ENCODE peak calls at places on chromosome 15, in nine cellular contexts. One of them, this sample, is unnamed.

GRCh38 chr15:91426412-91426811 is 326.4 kb downstream of the SV2B start:
- DNase-seq in activated T-helper 1 cell treated with Interleukin-2 at 50 U/mL for 16 hours: no peak
- DNase-seq in stimulated activated CD4-positive, alpha-beta T cell treated with anti-CD3 and anti-CD28 coated beads, Interleukin-4, amount 100 ng/mL, for 1 hour: no peak
- DNase-seq in effector CD4-positive, alpha-beta T cell: no peak
- DNase-seq in MM.1S: no peak
- DNase-seq in frontal cortex: no peak
- DNase-seq in uterus: no peak
- DNase-seq in stimulated activated effector memory CD8-positive, alpha-beta T cell treated with anti-CD3 and anti-CD28 coated beads, Interleukin-12 subunit alpha, Interleukin-12 subunit beta, amount 100 ng/mL, for 72 hours: peak; percentile 52
- DNase-seq in neural crest cell: no peak
- DNase-seq in this sample: no peak

GRCh38 chr15:91787198-91787597 is 66.3 kb upstream of the SLCO3A1 start:
- DNase-seq in stimulated activated CD4-positive, alpha-beta T cell treated with anti-CD3 and anti-CD28 coated beads, Interleukin-4, amount 100 ng/mL, for 1 hour: no peak
- DNase-seq in stimulated activated effector memory CD8-positive, alpha-beta T cell treated with anti-CD3 and anti-CD28 coated beads, Interleukin-12 subunit alpha, Interleukin-12 subunit beta, amount 100 ng/mL, for 72 hours: no peak
- DNase-seq in effector CD4-positive, alpha-beta T cell: no peak
- DNase-seq in activated T-helper 1 cell treated with Interleukin-2 at 50 U/mL for 16 hours: no peak
- DNase-seq in MM.1S: no peak
- DNase-seq in uterus: no peak
- DNase-seq in neural crest cell: no peak
- DNase-seq in frontal cortex: no peak
- DNase-seq in this sample: no peak

GRCh38 chr15:89367485-89368451 is 33.1 kb upstream of the POLG start:
- DNase-seq in effector CD4-positive, alpha-beta T cell: no peak
- DNase-seq in uterus: no peak
- DNase-seq in activated T-helper 1 cell treated with Interleukin-2 at 50 U/mL for 16 hours: no peak
- DNase-seq in stimulated activated CD4-positive, alpha-beta T cell treated with anti-CD3 and anti-CD28 coated beads, Interleukin-4, amount 100 ng/mL, for 1 hour: peak; percentile 20
- DNase-seq in neural crest cell: peak; percentile 50
- DNase-seq in stimulated activated effector memory CD8-positive, alpha-beta T cell treated with anti-CD3 and anti-CD28 coated beads, Interleukin-12 subunit alpha, Interleukin-12 subunit beta, amount 100 ng/mL, for 72 hours: no peak
- DNase-seq in MM.1S: no peak
- DNase-seq in frontal cortex: peak; percentile 78
- DNase-seq in this sample: no peak

GRCh38 chr15:83858820-83859505 is 205.0 kb downstream of the ADAMTSL3 start:
- DNase-seq in neural crest cell: no peak
- DNase-seq in stimulated activated effector memory CD8-positive, alpha-beta T cell treated with anti-CD3 and anti-CD28 coated beads, Interleukin-12 subunit alpha, Interleukin-12 subunit beta, amount 100 ng/mL, for 72 hours: no peak
- DNase-seq in frontal cortex: no peak
- DNase-seq in activated T-helper 1 cell treated with Interleukin-2 at 50 U/mL for 16 hours: no peak
- DNase-seq in effector CD4-positive, alpha-beta T cell: no peak
- DNase-seq in MM.1S: no peak
- DNase-seq in stimulated activated CD4-positive, alpha-beta T cell treated with anti-CD3 and anti-CD28 coated beads, Interleukin-4, amount 100 ng/mL, for 1 hour: no peak
- DNase-seq in uterus: no peak
- DNase-seq in this sample: no peak

GRCh38 chr15:69014454-69014853 is at the start of gene NOX5:
- DNase-seq in activated T-helper 1 cell treated with Interleukin-2 at 50 U/mL for 16 hours: no peak
- DNase-seq in neural crest cell: no peak
- DNase-seq in MM.1S: no peak
- DNase-seq in frontal cortex: no peak
- DNase-seq in stimulated activated CD4-positive, alpha-beta T cell treated with anti-CD3 and anti-CD28 coated beads, Interleukin-4, amount 100 ng/mL, for 1 hour: no peak
- DNase-seq in stimulated activated effector memory CD8-positive, alpha-beta T cell treated with anti-CD3 and anti-CD28 coated beads, Interleukin-12 subunit alpha, Interleukin-12 subunit beta, amount 100 ng/mL, for 72 hours: no peak
- DNase-seq in uterus: no peak
- DNase-seq in effector CD4-positive, alpha-beta T cell: no peak
- DNase-seq in this sample: peak; percentile 88

GRCh38 chr15:74364936-74365618 is 2.4 kb downstream of the CYP11A1 start:
- DNase-seq in activated T-helper 1 cell treated with Interleukin-2 at 50 U/mL for 16 hours: no peak
- DNase-seq in neural crest cell: no peak
- DNase-seq in stimulated activated CD4-positive, alpha-beta T cell treated with anti-CD3 and anti-CD28 coated beads, Interleukin-4, amount 100 ng/mL, for 1 hour: no peak
- DNase-seq in uterus: no peak
- DNase-seq in frontal cortex: no peak
- DNase-seq in stimulated activated effector memory CD8-positive, alpha-beta T cell treated with anti-CD3 and anti-CD28 coated beads, Interleukin-12 subunit alpha, Interleukin-12 subunit beta, amount 100 ng/mL, for 72 hours: no peak
- DNase-seq in MM.1S: no peak
- DNase-seq in effector CD4-positive, alpha-beta T cell: no peak
- DNase-seq in this sample: no peak

GRCh38 chr15:98671060-98672008 is 23.0 kb downstream of the IGF1R start:
- DNase-seq in effector CD4-positive, alpha-beta T cell: no peak
- DNase-seq in MM.1S: no peak
- DNase-seq in stimulated activated CD4-positive, alpha-beta T cell treated with anti-CD3 and anti-CD28 coated beads, Interleukin-4, amount 100 ng/mL, for 1 hour: no peak
- DNase-seq in stimulated activated effector memory CD8-positive, alpha-beta T cell treated with anti-CD3 and anti-CD28 coated beads, Interleukin-12 subunit alpha, Interleukin-12 subunit beta, amount 100 ng/mL, for 72 hours: no peak
- DNase-seq in neural crest cell: no peak
- DNase-seq in frontal cortex: no peak
- DNase-seq in uterus: no peak
- DNase-seq in activated T-helper 1 cell treated with Interleukin-2 at 50 U/mL for 16 hours: no peak
- DNase-seq in this sample: no peak

GRCh38 chr15:100043069-100043641 is 298.6 kb downstream of the ADAMTS17 start:
- DNase-seq in stimulated activated CD4-positive, alpha-beta T cell treated with anti-CD3 and anti-CD28 coated beads, Interleukin-4, amount 100 ng/mL, for 1 hour: no peak
- DNase-seq in frontal cortex: no peak
- DNase-seq in neural crest cell: no peak
- DNase-seq in MM.1S: no peak
- DNase-seq in activated T-helper 1 cell treated with Interleukin-2 at 50 U/mL for 16 hours: no peak
- DNase-seq in stimulated activated effector memory CD8-positive, alpha-beta T cell treated with anti-CD3 and anti-CD28 coated beads, Interleukin-12 subunit alpha, Interleukin-12 subunit beta, amount 100 ng/mL, for 72 hours: no peak
- DNase-seq in uterus: no peak
- DNase-seq in effector CD4-positive, alpha-beta T cell: no peak
- DNase-seq in this sample: no peak

GRCh38 chr15:41630616-41631218 is 29.5 kb upstream of the MGA start:
- DNase-seq in stimulated activated effector memory CD8-positive, alpha-beta T cell treated with anti-CD3 and anti-CD28 coated beads, Interleukin-12 subunit alpha, Interleukin-12 subunit beta, amount 100 ng/mL, for 72 hours: no peak
- DNase-seq in frontal cortex: no peak
- DNase-seq in effector CD4-positive, alpha-beta T cell: no peak
- DNase-seq in activated T-helper 1 cell treated with Interleukin-2 at 50 U/mL for 16 hours: no peak
- DNase-seq in MM.1S: no peak
- DNase-seq in neural crest cell: no peak
- DNase-seq in uterus: no peak
- DNase-seq in stimulated activated CD4-positive, alpha-beta T cell treated with anti-CD3 and anti-CD28 coated beads, Interleukin-4, amount 100 ng/mL, for 1 hour: no peak
- DNase-seq in this sample: no peak

GRCh38 chr15:60442763-60443162 is 36.2 kb downstream of the ICE2 start:
- DNase-seq in activated T-helper 1 cell treated with Interleukin-2 at 50 U/mL for 16 hours: no peak
- DNase-seq in frontal cortex: no peak
- DNase-seq in uterus: no peak
- DNase-seq in MM.1S: no peak
- DNase-seq in stimulated activated CD4-positive, alpha-beta T cell treated with anti-CD3 and anti-CD28 coated beads, Interleukin-4, amount 100 ng/mL, for 1 hour: no peak
- DNase-seq in effector CD4-positive, alpha-beta T cell: no peak
- DNase-seq in neural crest cell: no peak
- DNase-seq in stimulated activated effector memory CD8-positive, alpha-beta T cell treated with anti-CD3 and anti-CD28 coated beads, Interleukin-12 subunit alpha, Interleukin-12 subunit beta, amount 100 ng/mL, for 72 hours: no peak
- DNase-seq in this sample: peak; percentile 30

GRCh38 chr15:48861813-48862431 is 16.0 kb upstream of the EID1 start:
- DNase-seq in stimulated activated effector memory CD8-positive, alpha-beta T cell treated with anti-CD3 and anti-CD28 coated beads, Interleukin-12 subunit alpha, Interleukin-12 subunit beta, amount 100 ng/mL, for 72 hours: no peak
- DNase-seq in uterus: no peak
- DNase-seq in neural crest cell: peak; percentile 32
- DNase-seq in MM.1S: peak; percentile 70
- DNase-seq in activated T-helper 1 cell treated with Interleukin-2 at 50 U/mL for 16 hours: no peak
- DNase-seq in stimulated activated CD4-positive, alpha-beta T cell treated with anti-CD3 and anti-CD28 coated beads, Interleukin-4, amount 100 ng/mL, for 1 hour: peak; percentile 2
- DNase-seq in effector CD4-positive, alpha-beta T cell: peak; percentile 44
- DNase-seq in frontal cortex: peak; percentile 48
- DNase-seq in this sample: peak; percentile 39

GRCh38 chr15:59632714-59633113 is 21.1 kb downstream of the GCNT3 start:
- DNase-seq in stimulated activated effector memory CD8-positive, alpha-beta T cell treated with anti-CD3 and anti-CD28 coated beads, Interleukin-12 subunit alpha, Interleukin-12 subunit beta, amount 100 ng/mL, for 72 hours: no peak
- DNase-seq in activated T-helper 1 cell treated with Interleukin-2 at 50 U/mL for 16 hours: no peak
- DNase-seq in frontal cortex: no peak
- DNase-seq in neural crest cell: peak; percentile 6
- DNase-seq in MM.1S: no peak
- DNase-seq in effector CD4-positive, alpha-beta T cell: no peak
- DNase-seq in stimulated activated CD4-positive, alpha-beta T cell treated with anti-CD3 and anti-CD28 coated beads, Interleukin-4, amount 100 ng/mL, for 1 hour: no peak
- DNase-seq in uterus: no peak
- DNase-seq in this sample: no peak

GRCh38 chr15:68684476-68684875 is 105.7 kb downstream of the CORO2B start:
- DNase-seq in uterus: peak; percentile 3
- DNase-seq in effector CD4-positive, alpha-beta T cell: no peak
- DNase-seq in MM.1S: no peak
- DNase-seq in stimulated activated effector memory CD8-positive, alpha-beta T cell treated with anti-CD3 and anti-CD28 coated beads, Interleukin-12 subunit alpha, Interleukin-12 subunit beta, amount 100 ng/mL, for 72 hours: no peak
- DNase-seq in activated T-helper 1 cell treated with Interleukin-2 at 50 U/mL for 16 hours: no peak
- DNase-seq in stimulated activated CD4-positive, alpha-beta T cell treated with anti-CD3 and anti-CD28 coated beads, Interleukin-4, amount 100 ng/mL, for 1 hour: no peak
- DNase-seq in neural crest cell: no peak
- DNase-seq in frontal cortex: no peak
- DNase-seq in this sample: no peak

GRCh38 chr15:66193066-66193465 is 60.5 kb downstream of the MEGF11 start:
- DNase-seq in stimulated activated effector memory CD8-positive, alpha-beta T cell treated with anti-CD3 and anti-CD28 coated beads, Interleukin-12 subunit alpha, Interleukin-12 subunit beta, amount 100 ng/mL, for 72 hours: no peak
- DNase-seq in effector CD4-positive, alpha-beta T cell: no peak
- DNase-seq in neural crest cell: no peak
- DNase-seq in frontal cortex: no peak
- DNase-seq in MM.1S: no peak
- DNase-seq in uterus: no peak
- DNase-seq in stimulated activated CD4-positive, alpha-beta T cell treated with anti-CD3 and anti-CD28 coated beads, Interleukin-4, amount 100 ng/mL, for 1 hour: no peak
- DNase-seq in activated T-helper 1 cell treated with Interleukin-2 at 50 U/mL for 16 hours: no peak
- DNase-seq in this sample: no peak

GRCh38 chr15:84819291-84819768 is 2.2 kb downstream of the ALPK3 start:
- DNase-seq in effector CD4-positive, alpha-beta T cell: no peak
- DNase-seq in stimulated activated effector memory CD8-positive, alpha-beta T cell treated with anti-CD3 and anti-CD28 coated beads, Interleukin-12 subunit alpha, Interleukin-12 subunit beta, amount 100 ng/mL, for 72 hours: no peak
- DNase-seq in activated T-helper 1 cell treated with Interleukin-2 at 50 U/mL for 16 hours: no peak
- DNase-seq in uterus: no peak
- DNase-seq in stimulated activated CD4-positive, alpha-beta T cell treated with anti-CD3 and anti-CD28 coated beads, Interleukin-4, amount 100 ng/mL, for 1 hour: no peak
- DNase-seq in frontal cortex: no peak
- DNase-seq in MM.1S: no peak
- DNase-seq in neural crest cell: no peak
- DNase-seq in this sample: no peak

GRCh38 chr15:37056168-37056893 is 44.0 kb downstream of the MEIS2 start:
- DNase-seq in stimulated activated CD4-positive, alpha-beta T cell treated with anti-CD3 and anti-CD28 coated beads, Interleukin-4, amount 100 ng/mL, for 1 hour: no peak
- DNase-seq in frontal cortex: no peak
- DNase-seq in uterus: peak; percentile 74
- DNase-seq in stimulated activated effector memory CD8-positive, alpha-beta T cell treated with anti-CD3 and anti-CD28 coated beads, Interleukin-12 subunit alpha, Interleukin-12 subunit beta, amount 100 ng/mL, for 72 hours: no peak
- DNase-seq in neural crest cell: no peak
- DNase-seq in activated T-helper 1 cell treated with Interleukin-2 at 50 U/mL for 16 hours: no peak
- DNase-seq in effector CD4-positive, alpha-beta T cell: no peak
- DNase-seq in MM.1S: no peak
- DNase-seq in this sample: no peak

GRCh38 chr15:60423540-60423939 is 25.8 kb upstream of the ANXA2 start:
- DNase-seq in MM.1S: peak; percentile 93
- DNase-seq in stimulated activated effector memory CD8-positive, alpha-beta T cell treated with anti-CD3 and anti-CD28 coated beads, Interleukin-12 subunit alpha, Interleukin-12 subunit beta, amount 100 ng/mL, for 72 hours: no peak
- DNase-seq in frontal cortex: no peak
- DNase-seq in uterus: no peak
- DNase-seq in effector CD4-positive, alpha-beta T cell: no peak
- DNase-seq in activated T-helper 1 cell treated with Interleukin-2 at 50 U/mL for 16 hours: no peak
- DNase-seq in stimulated activated CD4-positive, alpha-beta T cell treated with anti-CD3 and anti-CD28 coated beads, Interleukin-4, amount 100 ng/mL, for 1 hour: no peak
- DNase-seq in neural crest cell: no peak
- DNase-seq in this sample: peak; percentile 70

GRCh38 chr15:55915876-55916567 is 77.4 kb downstream of the NEDD4 start:
- DNase-seq in frontal cortex: no peak
- DNase-seq in uterus: no peak
- DNase-seq in stimulated activated CD4-positive, alpha-beta T cell treated with anti-CD3 and anti-CD28 coated beads, Interleukin-4, amount 100 ng/mL, for 1 hour: no peak
- DNase-seq in MM.1S: no peak
- DNase-seq in effector CD4-positive, alpha-beta T cell: no peak
- DNase-seq in neural crest cell: no peak
- DNase-seq in stimulated activated effector memory CD8-positive, alpha-beta T cell treated with anti-CD3 and anti-CD28 coated beads, Interleukin-12 subunit alpha, Interleukin-12 subunit beta, amount 100 ng/mL, for 72 hours: no peak
- DNase-seq in activated T-helper 1 cell treated with Interleukin-2 at 50 U/mL for 16 hours: no peak
- DNase-seq in this sample: no peak

GRCh38 chr15:73753250-73754130 is at the start of gene INSYN1:
- DNase-seq in MM.1S: no peak
- DNase-seq in stimulated activated CD4-positive, alpha-beta T cell treated with anti-CD3 and anti-CD28 coated beads, Interleukin-4, amount 100 ng/mL, for 1 hour: no peak
- DNase-seq in activated T-helper 1 cell treated with Interleukin-2 at 50 U/mL for 16 hours: no peak
- DNase-seq in stimulated activated effector memory CD8-positive, alpha-beta T cell treated with anti-CD3 and anti-CD28 coated beads, Interleukin-12 subunit alpha, Interleukin-12 subunit beta, amount 100 ng/mL, for 72 hours: no peak
- DNase-seq in effector CD4-positive, alpha-beta T cell: no peak
- DNase-seq in frontal cortex: peak; percentile 74
- DNase-seq in uterus: peak; percentile 37
- DNase-seq in neural crest cell: peak; percentile 33
- DNase-seq in this sample: no peak

This sample was measured in GM04504.